ENCODE peak calls at places on chromosomes 3 and 15, in eight cellular contexts. E is ovary, R is sigmoid colon, G is transverse colon, I is SK-N-SH, A is suprapubic skin, U is tibial nerve, Q is H1. N is an unnamed sample. For H3K4me1, the result is how much of the 10 kb centered on the place peaks cover.

GRCh38 chr3:164306042-164306441 is 772.3 kb downstream of the SI start:
- DNase-seq in E (no peak), G (peak), Q (no peak), U (no peak), R (no peak), I (no peak), A (no peak), N (no peak)

GRCh38 chr15:99953886-99954285 is 220.6 kb upstream of the LYSMD4 start:
- DNase-seq in I (no peak), R (peak), G (no peak), E (no peak), U (no peak), Q (no peak), A (peak), N (no peak)

GRCh38 chr3:71183544-71183943 is 400.0 kb downstream of the FOXP1 start:
- DNase-seq in Q (no peak), R (no peak), I (no peak), U (no peak), A (no peak), G (no peak), E (no peak), N (no peak)

GRCh38 chr3:25863560-25863959 is 73.7 kb downstream of the OXSM start:
- DNase-seq in G (no peak), U (no peak), A (no peak), I (no peak), E (no peak), R (no peak), Q (no peak), N (no peak)

GRCh38 chr3:174529298-174529697 is 329.8 kb upstream of the NAALADL2 start:
- DNase-seq in Q (no peak), R (no peak), A (no peak), U (no peak), I (no peak), G (no peak), E (no peak), N (no peak)

GRCh38 chr3:38039101-38039898 is at the start of gene DLEC1:
- DNase-seq in U (peak), A (peak), G (peak), E (peak), Q (peak), I (no peak), R (peak), N (peak)

GRCh38 chr3:127982155-127982554 is 67.1 kb downstream of the KBTBD12 start:
- DNase-seq in A (no peak), Q (no peak), R (no peak), E (no peak), G (no peak), U (no peak), I (no peak), N (no peak)

GRCh38 chr3:149618151-149619123 is 39.4 kb downstream of the WWTR1 start:
- DNase-seq in R (no peak), A (no peak), U (no peak), I (no peak), Q (no peak), E (no peak), G (no peak), N (no peak)

GRCh38 chr3:190089711-190090110 is 31.0 kb downstream of the P3H2 start:
- DNase-seq in I (no peak), R (no peak), A (no peak), Q (no peak), E (no peak), G (no peak), U (no peak), N (no peak)

GRCh38 chr3:13654330-13655073 is 105.6 kb downstream of the FBLN2 start:
- DNase-seq in I (peak), A (no peak), R (no peak), U (no peak), Q (no peak), G (no peak), E (no peak), N (no peak)

GRCh38 chr3:187717572-187717971 is 15.2 kb upstream of the RTP2 start:
- DNase-seq in G (no peak), R (no peak), U (no peak), E (no peak), A (no peak), I (no peak), Q (no peak), N (no peak)

GRCh38 chr3:139252719-139253118 is 91.1 kb upstream of the MRPS22 start:
- DNase-seq in E (peak), Q (no peak), A (no peak), G (no peak), U (no peak), I (no peak), R (no peak), N (peak)

GRCh38 chr3:126277629-126278378 is 79.4 kb downstream of the KLF15 start:
- DNase-seq in I (no peak), R (no peak), A (no peak), Q (no peak), E (no peak), G (no peak), U (no peak), N (no peak)

GRCh38 chr3:95939235-95939824 is 875.1 kb upstream of the EPHA6 start:
- DNase-seq in E (no peak), R (no peak), I (no peak), A (no peak), G (no peak), U (no peak), Q (no peak), N (no peak)

GRCh38 chr3:16474304-16474703 is 39.2 kb downstream of the RFTN1 start:
- DNase-seq in G (no peak), I (no peak), U (no peak), A (no peak), E (no peak), R (no peak), Q (no peak), N (no peak)

GRCh38 chr3:34998905-34999304 is 640.4 kb upstream of the ARPP21 start:
- DNase-seq in G (no peak), Q (no peak), R (no peak), E (no peak), I (no peak), U (no peak), A (no peak), N (no peak)

GRCh38 chr3:46183330-46183729 is 24.8 kb downstream of the CCR1 start:
- DNase-seq in U (no peak), R (no peak), I (no peak), E (no peak), G (no peak), A (no peak), Q (no peak), N (peak)

GRCh38 chr15:68997930-68998777 is 16.3 kb upstream of the NOX5 start:
- DNase-seq in A (no peak), U (no peak), G (no peak), Q (no peak), E (no peak), I (no peak), R (no peak), N (no peak)

GRCh38 chr15:67049351-67050044 is 15.9 kb upstream of the SMAD3 start:
- DNase-seq in G (peak), R (peak), Q (no peak), I (no peak), E (no peak), U (no peak), A (no peak), N (no peak)

GRCh38 chr3:112333002-112333385 is at the start of gene CD200:
- DNase-seq in E (peak), R (peak), A (no peak), Q (no peak), G (peak), I (peak), U (peak), N (peak)

GRCh38 chr3:171347017-171347979 is 112.9 kb downstream of the TNIK start:
- DNase-seq in R (no peak), A (no peak), I (no peak), Q (no peak), G (no peak), E (no peak), U (peak), N (peak)

GRCh38 chr3:190092250-190092649 is 28.4 kb downstream of the P3H2 start:
- DNase-seq in E (no peak), A (no peak), Q (no peak), R (no peak), I (no peak), G (no peak), U (no peak), N (no peak)

GRCh38 chr3:186815490-186815889 is 9.2 kb upstream of the RFC4 start:
- DNase-seq in E (no peak), I (no peak), Q (no peak), A (no peak), G (no peak), R (no peak), U (no peak), N (no peak)

GRCh38 chr15:64485796-64486195 is 25.4 kb downstream of the ZNF609 start:
- DNase-seq in E (no peak), A (no peak), U (no peak), Q (no peak), G (no peak), R (no peak), I (no peak), N (no peak)

GRCh38 chr3:154168998-154169880 is 48.0 kb downstream of the ARHGEF26 start:
- DNase-seq in E (no peak), Q (no peak), A (no peak), G (no peak), U (no peak), I (no peak), R (no peak), N (no peak)

GRCh38 chr3:42814914-42815507 is 5.8 kb downstream of the ACKR2 start:
- DNase-seq in U (no peak), A (no peak), I (no peak), E (no peak), Q (no peak), G (no peak), R (no peak), N (no peak)

GRCh38 chr15:96353931-96354730 is 23.6 kb downstream of the NR2F2 start:
- DNase-seq in G (no peak), A (no peak), U (no peak), Q (no peak), E (peak), I (no peak), R (no peak), N (no peak)

GRCh38 chr15:30984542-30984941 is 6.9 kb downstream of the MTMR10 start:
- DNase-seq in E (no peak), U (no peak), I (peak), A (no peak), R (no peak), Q (no peak), G (no peak), N (no peak)

GRCh38 chr15:24627443-24627842 is 48.1 kb upstream of the NPAP1 start:
- DNase-seq in Q (no peak), U (no peak), R (no peak), E (no peak), I (no peak), G (no peak), A (no peak), N (no peak)

GRCh38 chr3:52070724-52071621 is 14.6 kb upstream of the DUSP7 start:
- DNase-seq in I (peak), E (no peak), U (no peak), A (no peak), R (peak), Q (no peak), G (no peak), N (peak)

GRCh38 chr3:45139372-45139894 is 6.7 kb downstream of the CDCP1 start:
- DNase-seq in I (no peak), Q (no peak), A (no peak), E (no peak), R (no peak), U (peak), G (no peak), N (no peak)

GRCh38 chr15:77630956-77631789 is 1.5 kb downstream of the LINGO1 start:
- DNase-seq in I (peak), Q (no peak), E (no peak), A (no peak), R (no peak), G (peak), U (no peak), N (no peak)

GRCh38 chr3:97793415-97794019 is 28.3 kb upstream of the CRYBG3 start:
- DNase-seq in Q (no peak), A (no peak), G (no peak), R (no peak), U (peak), E (no peak), I (peak), N (no peak)

GRCh38 chr15:27250223-27250622 is 279.2 kb downstream of the GABRG3 start:
- DNase-seq in G (no peak), E (no peak), I (no peak), A (no peak), Q (no peak), U (no peak), R (no peak), N (no peak)

GRCh38 chr15:63492541-63493077 is 11.8 kb upstream of the USP3 start:
- DNase-seq in I (no peak), R (no peak), Q (no peak), G (no peak), U (no peak), A (no peak), E (no peak), N (no peak)

GRCh38 chr15:66617137-66618090 is 51.6 kb upstream of the LCTL start:
- DNase-seq in U (peak), E (peak), Q (no peak), R (peak), I (no peak), A (no peak), G (peak), N (peak)

GRCh38 chr3:195133462-195133861 is 137.5 kb downstream of the XXYLT1 start:
- DNase-seq in Q (no peak), R (peak), I (no peak), G (peak), U (no peak), E (no peak), A (no peak), N (peak)

GRCh38 chr3:145939431-145939830 is 221.6 kb downstream of the PLOD2 start:
- DNase-seq in Q (no peak), I (no peak), R (no peak), A (no peak), G (no peak), E (no peak), U (no peak), N (no peak)
- TF ChIP-seq EP300 in Q (no peak), I (no peak), R (no peak), A (no peak), G (no peak), E (no peak), U (no peak), N (no peak)

GRCh38 chr3:134083626-134084229 is 54.0 kb upstream of the SLCO2A1 start:
- DNase-seq in A (no peak), I (no peak), G (no peak), E (no peak), Q (no peak), R (no peak), U (no peak), N (no peak)
- H3K4me1 ChIP-seq in A (under half), I (under half), G (under half), E (under half), Q (under half), R (under half), U (under half), N (under half)

DNA sequence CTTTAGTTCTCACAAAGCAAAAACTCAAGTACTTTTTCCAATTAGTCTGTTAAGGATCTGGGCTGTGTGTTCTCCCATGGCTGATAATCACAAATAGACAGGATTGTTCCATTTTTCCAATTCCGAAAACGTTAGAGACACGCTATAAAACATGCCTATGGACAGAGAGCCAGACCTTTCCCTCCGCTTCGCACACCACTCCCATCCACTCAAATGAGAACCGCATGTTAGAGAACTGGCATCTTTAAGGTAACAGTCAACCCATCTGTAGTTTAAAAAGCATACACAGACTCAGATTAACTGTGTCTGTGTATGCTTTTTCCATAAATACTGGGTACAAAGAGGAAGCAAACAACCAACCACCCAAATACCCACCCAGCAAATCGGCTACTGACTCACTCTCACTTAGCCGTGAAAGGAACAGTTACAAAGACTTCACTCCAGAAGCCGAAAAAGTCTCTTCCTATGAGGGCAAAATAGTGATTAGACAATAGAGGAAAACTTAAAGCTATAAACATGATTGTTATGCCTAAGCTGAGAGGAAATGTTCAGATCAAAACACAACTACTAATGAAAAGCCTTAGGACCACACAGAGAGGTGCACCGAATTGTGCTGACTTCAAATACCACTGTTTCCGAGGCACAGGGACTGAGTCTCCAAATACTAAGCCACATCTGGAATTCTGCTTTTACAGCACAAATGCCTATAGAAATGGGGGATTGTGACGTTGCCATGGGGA is 36.1 kb downstream of the IL17RD start:
- DNase-seq in I (no peak), E (no peak), A (no peak), Q (no peak), G (no peak), U (no peak), R (no peak), N (no peak)
- TF ChIP-seq EP300 in I (peak), E (no peak), A (no peak), Q (no peak), G (no peak), U (no peak), R (no peak), N (no peak)

GRCh38 chr15:40342421-40343313 is 1.9 kb upstream of the CCDC9B start:
- DNase-seq in E (no peak), I (no peak), G (no peak), Q (no peak), A (no peak), R (no peak), U (no peak), N (no peak)
- H3K4me1 ChIP-seq in E (under half), I (half or more), G (half or more), Q (under half), A (half or more), R (under half), U (under half), N (half or more)

DNA sequence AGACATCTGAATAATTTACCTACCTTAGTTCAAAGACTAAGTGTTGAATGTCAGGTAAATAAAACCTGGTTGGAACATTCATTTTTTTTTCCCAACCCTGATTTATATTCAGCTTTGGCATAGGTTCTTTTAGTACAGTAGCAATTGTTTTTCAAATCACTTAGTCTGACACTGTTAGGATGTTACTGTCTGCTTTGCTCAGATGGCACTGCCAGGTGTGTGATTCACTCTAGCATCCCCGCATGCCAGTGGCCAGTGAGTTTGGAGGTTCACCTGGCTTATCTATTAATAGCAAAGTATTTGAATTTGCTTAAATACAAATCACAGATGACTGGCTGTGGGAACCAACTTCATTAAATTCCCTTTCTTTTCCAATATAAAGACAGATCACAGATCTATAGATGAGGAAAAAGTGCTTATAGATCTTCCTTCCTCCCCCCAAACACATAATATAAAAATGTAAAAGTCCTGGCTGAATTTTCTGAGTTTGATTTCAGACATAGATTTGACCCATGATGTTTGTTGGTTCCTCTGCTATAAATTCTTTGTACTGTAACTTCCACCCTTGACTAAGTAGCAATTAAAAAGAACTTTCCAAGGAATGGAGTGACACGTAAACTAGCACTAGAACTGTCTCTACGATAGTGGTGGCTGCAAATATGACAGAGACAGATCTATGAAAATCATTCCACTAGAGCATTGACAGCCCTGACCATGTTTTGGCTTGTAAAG is 3.9 kb downstream of the THBS1 start:
- DNase-seq in Q (no peak), R (no peak), A (no peak), G (no peak), E (no peak), I (no peak), U (no peak), N (no peak)
- TF ChIP-seq EP300 in Q (no peak), R (no peak), A (no peak), G (no peak), E (no peak), I (no peak), U (no peak), N (no peak)

GRCh38 chr15:74788716-74789151 is 6.9 kb downstream of the CSK start:
- DNase-seq in E (no peak), U (no peak), Q (no peak), A (no peak), I (no peak), G (peak), R (no peak), N (peak)
- H3K4me1 ChIP-seq in E (under half), U (under half), Q (under half), A (half or more), I (half or more), G (half or more), R (under half), N (half or more)

DNA sequence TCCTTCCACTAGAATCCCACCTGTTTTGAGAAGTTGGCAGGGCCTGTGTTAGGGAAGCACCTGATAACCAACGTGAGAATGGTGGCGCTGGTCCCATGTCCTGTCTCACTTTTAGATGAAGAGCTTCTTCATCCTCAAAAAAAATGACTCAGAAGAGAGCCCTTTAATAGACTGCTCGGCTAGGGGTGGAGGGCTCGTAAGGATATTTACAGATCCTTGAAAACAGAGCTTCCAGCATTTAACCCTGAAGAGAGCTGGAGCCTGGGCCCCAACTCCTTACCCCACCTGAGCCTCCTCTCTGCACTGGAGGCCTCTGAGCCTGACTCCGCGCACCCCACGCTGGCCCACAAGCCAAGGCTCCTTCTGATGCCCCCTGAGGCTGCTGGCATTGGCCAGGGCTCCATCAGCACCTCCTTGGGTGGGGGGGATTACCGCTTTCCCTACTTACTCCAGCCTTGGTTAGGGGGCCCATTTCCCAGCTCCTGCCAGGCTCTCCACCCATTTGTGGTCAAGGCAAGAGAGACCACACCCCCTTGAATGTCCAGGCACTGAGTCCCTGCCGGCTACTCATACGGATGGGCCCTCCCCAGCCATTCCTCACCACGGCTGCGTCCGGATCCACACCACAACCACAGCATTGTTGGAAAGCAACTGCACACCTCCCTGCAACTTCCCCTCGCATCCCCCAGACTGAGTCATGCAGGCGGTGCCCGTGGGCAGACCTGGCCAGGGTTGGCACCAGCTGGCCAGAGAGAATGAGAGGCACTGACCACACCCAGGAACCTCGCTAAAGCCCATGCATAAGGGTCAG is 30.2 kb downstream of the LOXL1 start:
- DNase-seq in I (no peak), R (peak), A (no peak), U (no peak), Q (no peak), G (no peak), E (no peak), N (peak)
- TF ChIP-seq EP300 in I (no peak), R (no peak), A (no peak), U (no peak), Q (no peak), G (no peak), E (no peak), N (no peak)